ENCODE peak calls at places on chromosomes 4 and X, in six cellular contexts. D is activated B cell treated with CpG ODN at 0.5 μM for 24 hours, W is GM06990, F is omental fat pad, S is LNCaP clone FGC, L is mesothelial cell of epicardium. E is an unnamed sample.

GRCh38 chr4:109164011-109164410 is 138.4 kb downstream of the COL25A1 start:
- DNase-seq in D (no peak), W (no peak), F (no peak), S (no peak), L (no peak), E (no peak)

GRCh38 chr4:158255727-158256324 is 45.5 kb downstream of the TMEM144 start:
- DNase-seq in D (no peak), W (no peak), F (no peak), S (peak), L (no peak), E (no peak)

GRCh38 chr4:108982786-108983185 is 219.9 kb upstream of the ETNPPL start:
- DNase-seq in D (no peak), W (no peak), F (no peak), S (no peak), L (no peak), E (no peak)

GRCh38 chr4:180557348-180557747 is 1685.9 kb upstream of the TENM3 start:
- DNase-seq in D (no peak), W (no peak), F (no peak), S (no peak), L (no peak), E (no peak)

GRCh38 chrX:22912598-22912997 is 87.2 kb upstream of the DDX53 start:
- DNase-seq in D (no peak), W (no peak), F (no peak), S (no peak), L (no peak), E (no peak)

GRCh38 chr4:14364953-14365533 is 637.2 kb upstream of the CPEB2 start:
- DNase-seq in D (no peak), W (no peak), F (no peak), S (no peak), L (no peak), E (no peak)

GRCh38 chr4:38174811-38175210 is 214.6 kb downstream of the PTTG2 start:
- DNase-seq in D (no peak), W (no peak), F (no peak), S (no peak), L (no peak), E (no peak)

GRCh38 chr4:182531555-182532162 is 288.5 kb downstream of the TENM3 start:
- DNase-seq in D (no peak), W (no peak), F (no peak), S (no peak), L (no peak), E (no peak)

GRCh38 chr4:53780736-53781400 is 189.6 kb upstream of the LNX1 start:
- DNase-seq in D (no peak), W (no peak), F (no peak), S (no peak), L (no peak), E (no peak)

GRCh38 chrX:131741103-131741581 is 197.3 kb downstream of the OR13H1 start:
- DNase-seq in D (no peak), W (peak), F (peak), S (no peak), L (no peak), E (no peak)

GRCh38 chrX:110415440-110416167 is 57.0 kb downstream of the RTL9 start:
- DNase-seq in D (no peak), W (no peak), F (no peak), S (no peak), L (no peak), E (no peak)

GRCh38 chr4:183838987-183839712 is 66.0 kb upstream of the STOX2 start:
- DNase-seq in D (no peak), W (no peak), F (no peak), S (no peak), L (no peak), E (no peak)
- TF ChIP-seq CTCF in D (no peak), W (no peak), F (no peak), S (peak), L (no peak), E (peak)

DNA sequence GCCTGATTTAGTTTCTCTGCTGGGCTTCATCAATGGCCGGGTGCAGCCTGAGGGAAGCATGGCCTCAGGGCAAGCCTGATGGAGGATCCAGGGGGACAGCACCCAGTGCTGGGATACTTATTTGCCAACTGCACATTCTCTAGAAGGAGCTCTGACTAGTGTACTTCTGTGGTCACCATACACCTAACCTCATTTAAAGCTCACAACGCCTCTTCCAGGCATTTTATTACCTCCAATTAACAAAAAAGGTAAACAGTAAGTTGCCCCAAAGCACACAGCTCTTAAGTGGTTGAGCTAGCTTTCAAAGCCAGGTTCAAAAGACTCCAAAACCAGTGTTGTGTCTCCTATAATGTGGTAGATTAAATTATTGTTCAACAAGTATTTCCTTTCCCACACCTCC is 26.8 kb upstream of the ATXN3L start:
- DNase-seq in D (no peak), W (no peak), F (no peak), S (peak), L (no peak), E (no peak)
- TF ChIP-seq CTCF in D (no peak), W (no peak), F (no peak), S (no peak), L (no peak), E (no peak)

GRCh38 chrX:74423289-74423985 is 2.1 kb downstream of the SLC16A2 start:
- DNase-seq in D (no peak), W (no peak), F (no peak), S (no peak), L (no peak), E (no peak)

GRCh38 chrX:74426615-74427014 is 5.3 kb downstream of the SLC16A2 start:
- DNase-seq in D (no peak), W (no peak), F (no peak), S (no peak), L (no peak), E (no peak)

GRCh38 chrX:74422029-74422352 is 698 bp downstream of the SLC16A2 start:
- DNase-seq in D (no peak), W (no peak), F (no peak), S (no peak), L (no peak), E (no peak)

GRCh38 chrX:74422576-74423288 is 1.4 kb downstream of the SLC16A2 start:
- DNase-seq in D (no peak), W (peak), F (no peak), S (no peak), L (no peak), E (peak)

DNA sequence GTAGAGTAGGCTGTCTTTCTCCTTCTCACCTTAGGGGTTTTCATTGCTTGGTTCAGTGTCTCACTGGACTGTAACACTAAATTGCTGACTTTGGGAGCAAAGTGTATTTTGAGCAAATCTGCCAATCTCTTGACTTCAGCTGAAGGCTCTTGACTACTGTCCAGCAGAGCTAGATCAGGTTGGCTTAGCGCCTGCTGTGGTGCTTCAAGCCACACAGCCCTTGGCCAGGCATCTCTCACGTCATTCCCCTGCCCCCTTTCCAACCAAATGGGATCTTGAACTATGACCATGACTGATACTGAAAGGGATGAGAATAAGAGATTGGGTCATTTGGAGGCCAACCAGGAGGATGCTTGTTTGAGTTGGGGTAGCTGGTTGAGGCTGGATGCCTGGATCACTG is 4.8 kb downstream of the SLC16A2 start:
- DNase-seq in D (no peak), W (no peak), F (no peak), S (no peak), L (no peak), E (no peak)
- TF ChIP-seq CTCF in D (no peak), W (no peak), F (no peak), S (no peak), L (no peak), E (no peak)

DNA sequence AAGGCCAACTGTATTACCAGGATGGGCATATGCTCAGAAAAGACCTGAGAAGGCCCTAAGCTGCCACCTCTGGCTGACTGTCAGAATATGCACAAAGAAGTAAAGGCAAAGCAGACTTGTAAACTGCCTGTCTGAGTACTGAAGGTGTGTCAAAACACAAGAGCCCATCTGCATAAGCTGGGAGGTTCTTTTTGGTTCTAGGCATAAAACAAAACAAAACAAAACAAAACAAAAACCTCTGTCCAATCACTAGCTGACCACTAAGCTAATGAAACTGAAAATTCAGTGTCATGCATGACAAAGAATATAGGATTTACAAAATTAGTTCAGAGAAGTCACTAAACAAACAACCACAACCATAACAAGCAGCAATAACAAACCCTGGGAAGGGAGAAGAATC is 20.6 kb downstream of the SH3D19 start:
- DNase-seq in D (no peak), W (no peak), F (no peak), S (peak), L (no peak), E (no peak)
- TF ChIP-seq CTCF in D (no peak), W (no peak), F (no peak), S (no peak), L (no peak), E (no peak)

GRCh38 chrX:39704590-39704989 is 393.2 kb downstream of the BCOR start:
- DNase-seq in D (no peak), W (no peak), F (no peak), S (no peak), L (no peak), E (no peak)

GRCh38 chrX:39703307-39703706 is 394.5 kb downstream of the BCOR start:
- DNase-seq in D (no peak), W (no peak), F (no peak), S (no peak), L (no peak), E (no peak)

GRCh38 chrX:39709364-39709763 is 388.4 kb downstream of the BCOR start:
- DNase-seq in D (no peak), W (no peak), F (no peak), S (no peak), L (no peak), E (no peak)

GRCh38 chrX:39705299-39705698 is 392.5 kb downstream of the BCOR start:
- DNase-seq in D (no peak), W (no peak), F (no peak), S (peak), L (no peak), E (no peak)
- TF ChIP-seq CTCF in D (no peak), W (no peak), F (no peak), S (peak), L (peak), E (peak)

DNA sequence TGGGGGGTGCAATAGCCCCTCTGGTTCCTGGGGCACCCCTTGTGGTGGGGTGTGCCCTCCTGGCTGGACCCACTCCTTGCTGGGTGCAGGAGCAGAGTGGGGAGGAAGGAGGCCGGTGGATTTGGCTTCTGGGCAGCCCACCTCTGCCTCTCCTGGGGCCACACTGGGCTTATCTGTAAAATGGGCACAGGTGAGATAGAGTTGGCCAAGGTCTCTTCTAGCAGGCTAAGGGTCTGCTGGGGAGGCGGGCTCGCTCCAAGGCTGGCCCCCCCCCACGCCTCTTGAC is 12.8 kb downstream of the HMX1 start:
- DNase-seq in D (no peak), W (no peak), F (no peak), S (no peak), L (no peak), E (no peak)
- TF ChIP-seq CTCF in D (no peak), W (no peak), F (no peak), S (no peak), L (no peak), E (no peak)